ENCODE peak calls at places on chromosomes 5 and 9, in eight cellular contexts. I is LoVo; G is A549; D is hypothalamus; U is left cardiac atrium; S is naive thymus-derived CD8-positive, alpha-beta T cell; P is activated naive CD4-positive, alpha-beta T cell treated with anti-CD3 and anti-CD28 coated beads, Interleukin-2, amount 50 U/mL, for 16 hours; A is AG09309. N is an unnamed sample.

GRCh38 chr9:27426717-27427645 is 97.1 kb upstream of the IFNK start:
- DNase-seq in D (no peak), I (no peak), G (peak; percentile 86), A (no peak), U (no peak), S (no peak), P (no peak), N (no peak)

GRCh38 chr9:73089304-73089985 is 62.2 kb upstream of the ANXA1 start:
- DNase-seq in U (no peak), S (no peak), A (no peak), G (peak; percentile 79), I (no peak), D (no peak), P (no peak), N (no peak)

GRCh38 chr5:157342822-157343402 is 77.0 kb downstream of the CYFIP2 start:
- DNase-seq in G (peak; percentile 56), U (peak; percentile 31), A (no peak), D (no peak), P (peak; percentile 28), S (no peak), I (peak; percentile 11), N (peak; percentile 38)

GRCh38 chr5:72561407-72561972 is 54.3 kb upstream of the ZNF366 start:
- DNase-seq in U (no peak), D (no peak), I (no peak), P (no peak), G (no peak), S (no peak), A (no peak), N (no peak)

GRCh38 chr5:129395247-129395646 is 64.9 kb upstream of the ADAMTS19 start:
- DNase-seq in G (no peak), A (no peak), S (no peak), P (no peak), U (no peak), I (no peak), D (no peak), N (no peak)

GRCh38 chr5:78362220-78362619 is 1.8 kb downstream of the SCAMP1 start:
- DNase-seq in P (no peak), S (no peak), U (no peak), I (no peak), D (no peak), G (no peak), A (no peak), N (no peak)

GRCh38 chr5:146193291-146193690 is 10.1 kb upstream of the RBM27 start:
- DNase-seq in U (no peak), A (no peak), S (no peak), I (no peak), P (no peak), G (no peak), D (no peak), N (no peak)

GRCh38 chr9:82987790-82988189 is 75.2 kb downstream of the RASEF start:
- DNase-seq in S (no peak), D (no peak), I (no peak), G (no peak), U (no peak), P (no peak), A (no peak), N (no peak)

GRCh38 chr5:11906495-11906894 is 2.2 kb upstream of the CTNND2 start:
- DNase-seq in S (no peak), P (no peak), A (no peak), U (no peak), G (no peak), D (no peak), I (no peak), N (no peak)

GRCh38 chr5:102713278-102713677 is 41.8 kb upstream of the PAM start:
- DNase-seq in P (no peak), I (no peak), U (no peak), S (no peak), A (no peak), D (no peak), G (no peak), N (no peak)

GRCh38 chr9:19485193-19485592 is 76.4 kb downstream of the ACER2 start:
- DNase-seq in D (no peak), U (no peak), S (no peak), A (no peak), I (no peak), P (no peak), G (no peak), N (no peak)

GRCh38 chr5:177454397-177455035 is 7.9 kb downstream of the PRR7 start:
- DNase-seq in P (peak; percentile 90), I (peak; percentile 94), S (peak; percentile 94), D (peak; percentile 85), G (peak; percentile 89), A (no peak), U (peak; percentile 93), N (peak; percentile 96)

GRCh38 chr9:27714388-27714787 is 141.1 kb upstream of the C9orf72 start:
- DNase-seq in D (no peak), U (no peak), A (no peak), S (no peak), G (peak; percentile 3), P (no peak), I (no peak), N (no peak)